ENCODE peak calls at places on chromosomes 7 and 10, in eight cellular contexts. D is stimulated activated CD8-positive, alpha-beta memory T cell treated with anti-CD3 and anti-CD28 coated beads, Interleukin-15, amount 100 ng/mL, for 24 hours; Z is activated T-cell treated with anti-CD3 and anti-CD28 coated beads for 24 hours; W is GF-D8; C is astrocyte of the spinal cord; A is effector CD8-positive, alpha-beta T cell; Q is stimulated activated CD4-positive, alpha-beta T cell treated with anti-CD3 and anti-CD28 coated beads, Interleukin-15, amount 100 ng/mL, for 24 hours; S is stimulated activated naive B cell treated with anti-CD40 and anti-IgM and Interleukin-4, amounts not matched to agents 10 μg/mL and 1 μg/mL and 100 μg/mL, for 72 hours. L is an unnamed sample.

GRCh38 chr7:30237271-30237695 is 47.1 kb upstream of the ZNRF2 start:
- DNase-seq in D (no peak), Z (no peak), W (no peak), C (no peak), A (no peak), Q (no peak), S (no peak), L (no peak)

GRCh38 chr10:113475381-113475807 is 77.5 kb upstream of the HABP2 start:
- DNase-seq in D (no peak), Z (no peak), W (no peak), C (peak), A (no peak), Q (no peak), S (no peak), L (peak)

GRCh38 chr7:142896151-142896550 is 10.6 kb upstream of the TRPV6 start:
- DNase-seq in D (no peak), Z (no peak), W (no peak), C (no peak), A (no peak), Q (no peak), S (no peak), L (no peak)

GRCh38 chr10:90917231-90917967 is 3.5 kb downstream of the ANKRD1 start:
- DNase-seq in D (no peak), Z (no peak), W (no peak), C (no peak), A (no peak), Q (no peak), S (no peak), L (no peak)

GRCh38 chr10:129857242-129857960 is 106.7 kb downstream of the EBF3 start:
- DNase-seq in D (no peak), Z (no peak), W (no peak), C (no peak), A (no peak), Q (no peak), S (no peak), L (no peak)

GRCh38 chr10:75353183-75353582 is 48.4 kb downstream of the ZNF503 start:
- DNase-seq in D (no peak), Z (no peak), W (no peak), C (no peak), A (no peak), Q (no peak), S (no peak), L (no peak)

GRCh38 chr10:125599194-125599593 is 83.8 kb downstream of the TEX36 start:
- DNase-seq in D (no peak), Z (no peak), W (no peak), C (no peak), A (no peak), Q (no peak), S (no peak), L (no peak)

GRCh38 chr10:58361353-58361752 is 23.9 kb upstream of the TFAM start:
- DNase-seq in D (no peak), Z (no peak), W (no peak), C (no peak), A (no peak), Q (no peak), S (no peak), L (no peak)

GRCh38 chr10:19638173-19638872 is 177.9 kb upstream of the PLXDC2 start:
- DNase-seq in D (no peak), Z (no peak), W (no peak), C (peak), A (no peak), Q (no peak), S (no peak), L (peak)

GRCh38 chr10:44935201-44935960 is 24.2 kb upstream of the RASSF4 start:
- DNase-seq in D (no peak), Z (no peak), W (no peak), C (peak), A (no peak), Q (no peak), S (no peak), L (peak)

GRCh38 chr10:29535012-29535777 is 99.6 kb downstream of the SVIL start:
- DNase-seq in D (no peak), Z (no peak), W (no peak), C (peak), A (no peak), Q (peak), S (no peak), L (peak)